ENCODE peak calls at places on chromosomes 11 and 22, in four cellular contexts. Q is CD4-positive, alpha-beta T cell; W is GM18507; D is AG04449. H is an unnamed sample.

GRCh38 chr11:30859709-30860108 is 273.6 kb upstream of the MPPED2 start:
- DNase-seq in Q (no peak), W (no peak), D (no peak), H (no peak)

GRCh38 chr22:38943181-38943580 is 14.2 kb upstream of the APOBEC3A start:
- DNase-seq in D (no peak), Q (no peak), W (no peak), H (no peak)

GRCh38 chr11:47002366-47002765 is 65.8 kb downstream of the CSTPP1 start:
- DNase-seq in W (no peak), Q (no peak), D (no peak), H (no peak)

GRCh38 chr22:37982938-37983859 is 1.2 kb downstream of the SOX10 start:
- DNase-seq in W (no peak), D (no peak), Q (no peak), H (no peak)

GRCh38 chr22:23536821-23537345 is 43.2 kb downstream of the IGLL1 start:
- DNase-seq in Q (no peak), D (no peak), W (no peak), H (no peak)

GRCh38 chr11:83285131-83285770 is 916 bp downstream of the CCDC90B start:
- DNase-seq in W (peak; percentile 45), D (no peak), Q (no peak), H (no peak)

GRCh38 chr11:116547571-116547970 is 225.2 kb downstream of the BUD13 start:
- DNase-seq in Q (no peak), D (no peak), W (no peak), H (no peak)

GRCh38 chr11:76672431-76673163 is 2.0 kb upstream of the LRRC32 start:
- DNase-seq in W (peak; percentile 79), Q (no peak), D (no peak), H (no peak)

GRCh38 chr11:63765688-63766241 is 2.8 kb downstream of the ZFTA start:
- DNase-seq in Q (no peak), W (no peak), D (no peak), H (no peak)

GRCh38 chr11:32420937-32421532 is 14.3 kb downstream of the WT1 start:
- DNase-seq in Q (no peak), W (peak; percentile 26), D (no peak), H (no peak)

GRCh38 chr11:59548309-59548656 is 36.9 kb downstream of the OR4D9 start:
- DNase-seq in Q (no peak), W (no peak), D (no peak), H (no peak)

H was measured in NCI-H446 treated with DMSO at 0.1 percent for 48 hours.